ENCODE peak calls at places on chromosomes 5 and 9, in seven cellular contexts. D is substantia nigra; W is upper lobe of left lung; L is caudate nucleus; Z is PC-9; M is CD8-positive, alpha-beta memory T cell; O is brain microvascular endothelial cell. I is an unnamed sample.

GRCh38 chr5:160021818-160022446 is 13.0 kb downstream of the TTC1 start:
- DNase-seq in D (peak; percentile 14), W (no peak), L (peak; percentile 18), Z (peak; percentile 40), M (peak; percentile 44), O (peak; percentile 71), I (peak; percentile 73)

GRCh38 chr9:129656795-129657390 is 8.6 kb upstream of the PRRX2 start:
- DNase-seq in D (no peak), W (no peak), L (no peak), Z (peak; percentile 69), M (no peak), O (peak; percentile 79), I (no peak)

GRCh38 chr9:135050072-135050990 is 37.1 kb upstream of the OLFM1 start:
- DNase-seq in D (no peak), W (no peak), L (no peak), Z (no peak), M (no peak), O (no peak), I (no peak)

GRCh38 chr9:80650964-80651555 is 1038.3 kb downstream of the TLE1 start:
- DNase-seq in D (no peak), W (no peak), L (no peak), Z (no peak), M (no peak), O (peak; percentile 87), I (no peak)

GRCh38 chr9:68897557-68898145 is 116.3 kb downstream of the PRKACG start:
- DNase-seq in D (no peak), W (no peak), L (no peak), Z (no peak), M (no peak), O (no peak), I (no peak)

GRCh38 chr5:53463909-53464621 is 16.4 kb upstream of the FST start:
- DNase-seq in D (no peak), W (no peak), L (no peak), Z (no peak), M (no peak), O (no peak), I (no peak)

GRCh38 chr5:77840930-77841329 is 64.8 kb upstream of the TBCA start:
- DNase-seq in D (no peak), W (no peak), L (no peak), Z (no peak), M (no peak), O (no peak), I (no peak)

GRCh38 chr9:10612649-10613398 is at the start of gene PTPRD:
- DNase-seq in D (no peak), W (peak; percentile 88), L (peak; percentile 53), Z (no peak), M (no peak), O (peak; percentile 18), I (no peak)

GRCh38 chr5:65014769-65015168 is 246.0 kb downstream of the CWC27 start:
- DNase-seq in D (no peak), W (no peak), L (no peak), Z (no peak), M (no peak), O (no peak), I (no peak)

GRCh38 chr9:96317335-96317980 is 15.5 kb upstream of the HSD17B3 start:
- DNase-seq in D (no peak), W (no peak), L (peak; percentile 51), Z (peak; percentile 43), M (peak; percentile 25), O (peak; percentile 37), I (peak; percentile 34)

GRCh38 chr9:28120241-28121025 is 547.2 kb upstream of the C9orf72 start:
- DNase-seq in D (no peak), W (no peak), L (no peak), Z (no peak), M (no peak), O (no peak), I (no peak)

GRCh38 chr9:113484258-113484730 is 20.8 kb downstream of the RGS3 start:
- DNase-seq in D (no peak), W (no peak), L (no peak), Z (no peak), M (no peak), O (peak; percentile 11), I (no peak)

GRCh38 chr5:73654171-73654811 is 28.3 kb downstream of the ARHGEF28 start:
- DNase-seq in D (no peak), W (no peak), L (no peak), Z (peak; percentile 96), M (no peak), O (no peak), I (no peak)

GRCh38 chr5:105587963-105588662 is 2025.5 kb upstream of the NUDT12 start:
- DNase-seq in D (no peak), W (no peak), L (no peak), Z (no peak), M (no peak), O (no peak), I (no peak)

GRCh38 chr5:113343343-113343742 is 91.4 kb downstream of the TSSK1B start:
- DNase-seq in D (no peak), W (no peak), L (no peak), Z (no peak), M (no peak), O (peak; percentile 66), I (no peak)

GRCh38 chr9:69513291-69513690 is 158.9 kb downstream of the APBA1 start:
- DNase-seq in D (no peak), W (no peak), L (no peak), Z (no peak), M (no peak), O (no peak), I (no peak)

GRCh38 chr5:89338935-89339334 is 456.0 kb upstream of the MEF2C start:
- DNase-seq in D (no peak), W (no peak), L (no peak), Z (no peak), M (no peak), O (no peak), I (no peak)

GRCh38 chr5:68139601-68140441 is 75.7 kb upstream of the PIK3R1 start:
- DNase-seq in D (no peak), W (no peak), L (no peak), Z (no peak), M (no peak), O (no peak), I (no peak)

GRCh38 chr5:77683171-77683732 is 44.7 kb upstream of the OTP start:
- DNase-seq in D (no peak), W (no peak), L (no peak), Z (no peak), M (no peak), O (no peak), I (no peak)

GRCh38 chr9:107246259-107247254 is 36.5 kb upstream of the RAD23B start:
- DNase-seq in D (no peak), W (no peak), L (no peak), Z (no peak), M (no peak), O (no peak), I (no peak)

GRCh38 chr9:132041825-132042224 is 37.8 kb downstream of the MED27 start:
- DNase-seq in D (no peak), W (no peak), L (no peak), Z (no peak), M (no peak), O (no peak), I (no peak)

GRCh38 chr9:123530244-123530643 is 174.2 kb downstream of the CRB2 start:
- DNase-seq in D (no peak), W (no peak), L (no peak), Z (no peak), M (no peak), O (no peak), I (no peak)
- H3K27ac ChIP-seq in D (no peak overlapping the region), W (no peak overlapping the region), L (no peak overlapping the region), Z (no peak overlapping the region), M (no peak overlapping the region), O (no peak overlapping the region), I (no peak overlapping the region)

DNA sequence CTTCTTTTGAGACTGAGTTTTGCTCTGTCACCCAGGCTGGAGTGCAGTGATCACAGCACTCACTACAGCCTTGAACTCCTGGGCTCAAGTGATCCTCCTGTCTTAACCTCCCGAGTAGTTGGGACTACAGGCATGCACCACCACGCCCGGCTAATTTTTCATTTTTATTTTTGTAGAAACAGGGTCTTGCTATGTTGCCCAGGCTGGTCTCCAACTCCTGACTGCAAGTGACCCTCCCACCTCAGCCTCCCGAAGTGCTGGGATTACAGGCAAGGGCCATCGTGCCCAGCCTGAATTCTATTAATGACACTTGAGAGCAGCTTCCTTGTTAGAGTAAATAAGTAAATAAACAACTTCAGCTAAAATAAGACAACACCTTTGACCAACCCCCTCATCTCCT is 12.3 kb downstream of the ROR2 start:
- DNase-seq in D (no peak), W (no peak), L (no peak), Z (no peak), M (no peak), O (no peak), I (no peak)
- H3K27ac ChIP-seq in D (no peak overlapping the region), W (no peak overlapping the region), L (no peak overlapping the region), Z (no peak overlapping the region), M (no peak overlapping the region), O (no peak overlapping the region), I (no peak overlapping the region)

GRCh38 chr5:131545856-131546255 is 89.2 kb downstream of the RAPGEF6 start:
- DNase-seq in D (no peak), W (no peak), L (no peak), Z (no peak), M (no peak), O (peak; percentile 58), I (no peak)

GRCh38 chr5:131548190-131548589 is 86.8 kb downstream of the RAPGEF6 start:
- DNase-seq in D (no peak), W (no peak), L (no peak), Z (no peak), M (no peak), O (no peak), I (no peak)

GRCh38 chr5:131550606-131551005 is 84.4 kb downstream of the RAPGEF6 start:
- DNase-seq in D (no peak), W (no peak), L (no peak), Z (no peak), M (no peak), O (no peak), I (no peak)
- H3K27ac ChIP-seq in D (no peak overlapping the region), W (no peak overlapping the region), L (no peak overlapping the region), Z (no peak overlapping the region), M (no peak overlapping the region), O (no peak overlapping the region), I (no peak overlapping the region)

GRCh38 chr5:116626272-116626723 is 51.7 kb upstream of the SEMA6A start:
- DNase-seq in D (peak; percentile 55), W (no peak), L (peak; percentile 77), Z (no peak), M (no peak), O (peak; percentile 88), I (no peak)
- H3K27ac ChIP-seq in D (peak overlapping the region; percentile 32), W (no peak overlapping the region), L (peak overlapping the region; percentile 81), Z (no peak overlapping the region), M (no peak overlapping the region), O (no peak overlapping the region), I (no peak overlapping the region)

GRCh38 chr5:131608597-131608996 is 26.4 kb downstream of the RAPGEF6 start:
- DNase-seq in D (no peak), W (no peak), L (no peak), Z (no peak), M (no peak), O (no peak), I (no peak)
- H3K27ac ChIP-seq in D (peak overlapping the region; percentile 3), W (no peak overlapping the region), L (no peak overlapping the region), Z (no peak overlapping the region), M (no peak overlapping the region), O (no peak overlapping the region), I (no peak overlapping the region)

DNA sequence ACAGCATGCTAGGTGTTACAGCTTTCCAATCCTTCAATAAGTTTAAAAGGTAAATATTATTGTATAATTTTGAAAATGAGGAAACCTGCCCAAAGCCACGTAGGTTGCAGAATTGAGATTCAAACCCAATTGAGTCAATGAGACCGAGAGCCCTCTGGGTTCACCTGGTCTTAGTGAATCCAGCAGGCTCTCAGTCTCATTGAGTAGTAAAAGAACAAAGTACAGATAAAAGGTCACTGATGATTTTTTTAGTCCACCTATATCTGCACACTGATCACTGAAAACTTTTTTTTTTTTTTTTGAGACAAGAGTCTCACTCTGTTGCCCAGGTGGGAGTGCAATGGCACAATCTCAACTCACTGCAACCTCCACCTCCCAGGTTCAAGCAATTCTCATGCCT is 27.2 kb downstream of the PLPP1 start:
- DNase-seq in D (no peak), W (no peak), L (no peak), Z (no peak), M (no peak), O (no peak), I (no peak)
- H3K27ac ChIP-seq in D (no peak overlapping the region), W (no peak overlapping the region), L (no peak overlapping the region), Z (no peak overlapping the region), M (no peak overlapping the region), O (no peak overlapping the region), I (no peak overlapping the region)